ENCODE peak calls at places on chromosomes 3 and 15, in five cellular contexts. E is endothelial cell, R is left cardiac atrium, J is natural killer cell, Z is HS-5. V is an unnamed sample.

GRCh38 chr15:79140846-79141570 is 50.4 kb upstream of the RASGRF1 start:
- DNase-seq in E (no peak), R (no peak), J (no peak), Z (peak), V (no peak)

GRCh38 chr3:50658416-50658815 is 16.3 kb upstream of the DOCK3 start:
- DNase-seq in E (no peak), R (no peak), J (no peak), Z (no peak), V (peak)

GRCh38 chr3:100665230-100665629 is 44.1 kb upstream of the TFG start:
- DNase-seq in E (no peak), R (no peak), J (no peak), Z (no peak), V (no peak)

GRCh38 chr3:79039192-79039591 is 728.6 kb downstream of the ROBO1 start:
- DNase-seq in E (no peak), R (no peak), J (no peak), Z (peak), V (no peak)

GRCh38 chr3:146861262-146861661 is 256.1 kb upstream of the PLSCR5 start:
- DNase-seq in E (no peak), R (no peak), J (no peak), Z (no peak), V (no peak)

GRCh38 chr15:80595391-80595790 is 99.7 kb upstream of the ABHD17C start:
- DNase-seq in E (no peak), R (no peak), J (no peak), Z (no peak), V (no peak)

GRCh38 chr3:52827441-52827840 is 3.0 kb downstream of the ITIH4 start:
- DNase-seq in E (no peak), R (no peak), J (no peak), Z (no peak), V (no peak)

GRCh38 chr3:12662593-12663310 is 1.2 kb downstream of the RAF1 start:
- DNase-seq in E (peak), R (peak), J (peak), Z (no peak), V (peak)

GRCh38 chr3:135982922-135983581 is 17.5 kb downstream of the PPP2R3A start:
- DNase-seq in E (no peak), R (no peak), J (no peak), Z (peak), V (no peak)

GRCh38 chr3:8371085-8371551 is 130.5 kb upstream of the LMCD1 start:
- DNase-seq in E (no peak), R (peak), J (no peak), Z (no peak), V (no peak)

GRCh38 chr3:197516517-197516889 is 39.3 kb downstream of the BDH1 start:
- DNase-seq in E (no peak), R (no peak), J (no peak), Z (peak), V (peak)

GRCh38 chr3:107525101-107525953 is 2.6 kb downstream of the BBX start:
- DNase-seq in E (peak), R (peak), J (peak), Z (no peak), V (peak)

GRCh38 chr3:145450018-145450682 is 710.8 kb downstream of the PLOD2 start:
- DNase-seq in E (no peak), R (no peak), J (no peak), Z (no peak), V (no peak)

GRCh38 chr3:89613241-89613640 is 505.8 kb downstream of the EPHA3 start:
- DNase-seq in E (no peak), R (no peak), J (no peak), Z (no peak), V (peak)